ENCODE peak calls at places on chromosomes 11 and 22, in ten cellular contexts. K is stomach; M is SK-N-DZ; I is GM23338; J is SHP77; D is AML-193; F is hypothalamus; E is KG1; H is stimulated activated CD8-positive, alpha-beta memory T cell treated with anti-CD3 and anti-CD28 coated beads, Interleukin-12 subunit alpha, Interleukin-12 subunit beta, amount 100 ng/mL, for 4 hours; C is NT2/D1. Q is an unnamed sample.
A peak's percentile ranks its signal among the peaks of the same experiment; 100 is the strongest.

GRCh38 chr22:34427841-34428240 is 507.6 kb upstream of the LARGE1 start:
- DNase-seq in K (no peak), M (no peak), I (no peak), J (no peak), D (no peak), F (no peak), E (no peak), H (no peak), C (no peak), Q (no peak)

GRCh38 chr11:111422494-111423249 is 43.6 kb upstream of the POU2AF1 start:
- DNase-seq in K (peak; percentile 79), M (peak; percentile 47), I (peak; percentile 90), J (peak; percentile 80), D (peak; percentile 32), F (no peak), E (no peak), H (peak; percentile 29), C (peak; percentile 65), Q (peak; percentile 25)

GRCh38 chr11:81004576-81004975 is 1563.7 kb upstream of the TENM4 start:
- DNase-seq in K (no peak), M (no peak), I (no peak), J (no peak), D (no peak), F (no peak), E (no peak), H (no peak), C (no peak), Q (no peak)

GRCh38 chr11:13333456-13333957 is 55.9 kb downstream of the BMAL1 start:
- DNase-seq in K (peak; percentile 54), M (no peak), I (no peak), J (no peak), D (peak; percentile 81), F (no peak), E (no peak), H (no peak), C (no peak), Q (peak; percentile 60)

GRCh38 chr22:49632199-49633009 is 195.3 kb downstream of the BRD1 start:
- DNase-seq in K (peak; percentile 55), M (peak; percentile 67), I (no peak), J (peak; percentile 74), D (no peak), F (no peak), E (no peak), H (no peak), C (peak; percentile 54), Q (no peak)

GRCh38 chr11:64025205-64025604 is 10.5 kb upstream of the FLRT1 start:
- DNase-seq in K (no peak), M (no peak), I (peak; percentile 93), J (no peak), D (no peak), F (no peak), E (no peak), H (no peak), C (peak; percentile 92), Q (no peak)

GRCh38 chr22:25953276-25953675 is 211.3 kb downstream of the MYO18B start:
- DNase-seq in K (no peak), M (no peak), I (no peak), J (no peak), D (no peak), F (no peak), E (no peak), H (no peak), C (no peak), Q (no peak)

GRCh38 chr11:1410366-1411291 is 20.9 kb downstream of the BRSK2 start:
- DNase-seq in K (no peak), M (peak; percentile 57), I (peak; percentile 44), J (no peak), D (no peak), F (no peak), E (no peak), H (no peak), C (no peak), Q (no peak)

GRCh38 chr11:2114430-2115241 is 24.6 kb downstream of the IGF2 start:
- DNase-seq in K (no peak), M (no peak), I (no peak), J (no peak), D (no peak), F (no peak), E (no peak), H (no peak), C (no peak), Q (no peak)

GRCh38 chr22:44752285-44753188 is at the start of gene ARHGAP8:
- DNase-seq in K (peak; percentile 60), M (no peak), I (peak; percentile 85), J (no peak), D (no peak), F (no peak), E (no peak), H (no peak), C (no peak), Q (no peak)

GRCh38 chr11:2909145-2909914 is 19.9 kb downstream of the PHLDA2 start:
- DNase-seq in K (no peak), M (no peak), I (peak; percentile 48), J (no peak), D (no peak), F (no peak), E (no peak), H (no peak), C (no peak), Q (no peak)

GRCh38 chr11:110133182-110133581 is 40.0 kb downstream of the ZC3H12C start:
- DNase-seq in K (no peak), M (no peak), I (no peak), J (no peak), D (no peak), F (no peak), E (no peak), H (no peak), C (no peak), Q (no peak)

GRCh38 chr11:27471588-27472397 is 797 bp downstream of the LGR4 start:
- DNase-seq in K (peak; percentile 49), M (no peak), I (peak; percentile 58), J (no peak), D (no peak), F (no peak), E (no peak), H (no peak), C (no peak), Q (peak; percentile 15)

GRCh38 chr11:117823941-117824420 is 563 bp downstream of the FXYD2 start:
- DNase-seq in K (no peak), M (no peak), I (no peak), J (no peak), D (no peak), F (no peak), E (no peak), H (no peak), C (no peak), Q (no peak)

GRCh38 chr11:116543099-116543498 is 229.7 kb downstream of the BUD13 start:
- DNase-seq in K (no peak), M (no peak), I (no peak), J (no peak), D (no peak), F (no peak), E (no peak), H (no peak), C (no peak), Q (no peak)

GRCh38 chr11:72683782-72684200 is 9.6 kb upstream of the PDE2A start:
- DNase-seq in K (peak; percentile 68), M (peak; percentile 70), I (peak; percentile 82), J (peak; percentile 24), D (no peak), F (no peak), E (peak; percentile 39), H (peak; percentile 36), C (no peak), Q (peak; percentile 30)

GRCh38 chr11:75132080-75132479 is 18.8 kb upstream of the SLCO2B1 start:
- DNase-seq in K (no peak), M (no peak), I (no peak), J (no peak), D (no peak), F (no peak), E (no peak), H (no peak), C (no peak), Q (no peak)

GRCh38 chr11:35373284-35373933 is 45.9 kb downstream of the SLC1A2 start:
- DNase-seq in K (peak; percentile 71), M (no peak), I (no peak), J (no peak), D (no peak), F (no peak), E (no peak), H (no peak), C (no peak), Q (no peak)

GRCh38 chr11:121494355-121495099 is 41.8 kb upstream of the SORL1-AS1 start:
- DNase-seq in K (no peak), M (no peak), I (peak; percentile 24), J (no peak), D (no peak), F (no peak), E (peak; percentile 23), H (no peak), C (no peak), Q (no peak)

GRCh38 chr11:6992457-6993431 is 27.4 kb downstream of the ZNF214 start:
- DNase-seq in K (no peak), M (no peak), I (no peak), J (no peak), D (no peak), F (no peak), E (no peak), H (no peak), C (no peak), Q (no peak)

GRCh38 chr11:12163181-12163841 is 52.9 kb downstream of the MICAL2 start:
- DNase-seq in K (no peak), M (no peak), I (no peak), J (no peak), D (no peak), F (no peak), E (no peak), H (no peak), C (peak; percentile 23), Q (no peak)

GRCh38 chr11:117548876-117549275 is 221.2 kb downstream of the CEP164 start:
- DNase-seq in K (no peak), M (no peak), I (no peak), J (no peak), D (no peak), F (no peak), E (no peak), H (no peak), C (no peak), Q (no peak)

GRCh38 chr11:60872124-60872951 is 5.0 kb downstream of the ZP1 start:
- DNase-seq in K (peak; percentile 32), M (no peak), I (no peak), J (no peak), D (no peak), F (no peak), E (no peak), H (no peak), C (no peak), Q (no peak)

GRCh38 chr11:106160494-106160893 is 83.0 kb downstream of the AASDHPPT start:
- DNase-seq in K (no peak), M (no peak), I (no peak), J (no peak), D (no peak), F (no peak), E (no peak), H (no peak), C (no peak), Q (no peak)

GRCh38 chr11:27625347-27625912 is 74.8 kb downstream of the BDNF start:
- DNase-seq in K (no peak), M (no peak), I (peak; percentile 23), J (no peak), D (no peak), F (no peak), E (no peak), H (no peak), C (no peak), Q (no peak)

GRCh38 chr11:128235958-128236357 is 351.4 kb downstream of the ETS1 start:
- DNase-seq in K (no peak), M (peak; percentile 19), I (no peak), J (no peak), D (no peak), F (no peak), E (no peak), H (no peak), C (no peak), Q (peak; percentile 68)

GRCh38 chr22:24424001-24424900 is 3.1 kb upstream of the ADORA2A start:
- DNase-seq in K (no peak), M (no peak), I (peak; percentile 72), J (no peak), D (no peak), F (no peak), E (no peak), H (peak; percentile 26), C (no peak), Q (no peak)

GRCh38 chr22:27204817-27205216 is 547.4 kb downstream of the MIAT start:
- DNase-seq in K (no peak), M (no peak), I (no peak), J (no peak), D (no peak), F (no peak), E (no peak), H (no peak), C (no peak), Q (no peak)

Q was measured in CMK.